ENCODE peak calls at places on chromosomes 1 and 21, in ten cellular contexts. R, J, F, G, I, Q, X, T, Z and Y are unnamed samples. For H3K4me1, the result is how much of the 10 kb centered on the place peaks cover.

GRCh38 chr1:115088871-115089442 is 346 bp downstream of the TSPAN2 start:
- DNase-seq in R (no peak), J (no peak), F (no peak), G (no peak), I (no peak), Q (no peak), X (no peak), T (no peak), Z (no peak), Y (no peak)

GRCh38 chr1:46522184-46522968 is 29.1 kb downstream of the KNCN start:
- DNase-seq in R (peak), J (no peak), F (peak), G (peak), I (peak), Q (no peak), X (peak), T (peak), Z (peak), Y (peak)

GRCh38 chr1:29133861-29134694 is 10.4 kb upstream of the TMEM200B start:
- DNase-seq in R (no peak), J (no peak), F (no peak), G (no peak), I (no peak), Q (no peak), X (no peak), T (peak), Z (no peak), Y (peak)

GRCh38 chr1:157925419-157926166 is 67.9 kb upstream of the KIRREL1 start:
- DNase-seq in R (no peak), J (no peak), F (no peak), G (no peak), I (no peak), Q (no peak), X (no peak), T (no peak), Z (no peak), Y (no peak)

GRCh38 chr21:31204801-31205200 is 139.3 kb downstream of the TIAM1 start:
- DNase-seq in R (no peak), J (no peak), F (no peak), G (no peak), I (no peak), Q (no peak), X (no peak), T (no peak), Z (no peak), Y (no peak)

GRCh38 chr1:54404939-54405880 is 984 bp downstream of the SSBP3 start:
- DNase-seq in R (peak), J (no peak), F (no peak), G (peak), I (peak), Q (no peak), X (no peak), T (peak), Z (no peak), Y (peak)

GRCh38 chr1:85132078-85132715 is 68.6 kb downstream of the SYDE2 start:
- DNase-seq in R (no peak), J (no peak), F (no peak), G (no peak), I (no peak), Q (no peak), X (no peak), T (no peak), Z (peak), Y (no peak)

GRCh38 chr1:52836035-52836434 is 6.5 kb upstream of the ZYG11A start:
- DNase-seq in R (no peak), J (no peak), F (no peak), G (no peak), I (no peak), Q (no peak), X (no peak), T (no peak), Z (no peak), Y (no peak)

GRCh38 chr1:92538048-92538412 is 51.3 kb upstream of the GFI1 start:
- DNase-seq in R (no peak), J (no peak), F (no peak), G (no peak), I (no peak), Q (no peak), X (no peak), T (no peak), Z (peak), Y (no peak)

GRCh38 chr1:198935371-198935921 is 296.6 kb downstream of the PTPRC start:
- DNase-seq in R (peak), J (peak), F (peak), G (peak), I (peak), Q (peak), X (peak), T (peak), Z (peak), Y (peak)

GRCh38 chr1:40337448-40337847 is 20.4 kb upstream of the COL9A2 start:
- DNase-seq in R (no peak), J (no peak), F (no peak), G (no peak), I (no peak), Q (no peak), X (no peak), T (no peak), Z (no peak), Y (no peak)

GRCh38 chr1:116382321-116382720 is 9.3 kb downstream of the ATP1A1 start:
- DNase-seq in R (no peak), J (no peak), F (no peak), G (no peak), I (no peak), Q (no peak), X (no peak), T (no peak), Z (peak), Y (no peak)

GRCh38 chr1:182604128-182604834 is at the start of gene RGS16:
- DNase-seq in R (peak), J (peak), F (peak), G (peak), I (peak), Q (peak), X (peak), T (peak), Z (peak), Y (peak)

GRCh38 chr1:43054961-43055360 is 96.3 kb upstream of the SLC2A1 start:
- DNase-seq in R (no peak), J (no peak), F (no peak), G (no peak), I (no peak), Q (no peak), X (no peak), T (no peak), Z (peak), Y (no peak)

GRCh38 chr1:162384601-162385279 is 3.2 kb downstream of the C1orf226 start:
- DNase-seq in R (no peak), J (no peak), F (no peak), G (no peak), I (no peak), Q (no peak), X (no peak), T (no peak), Z (no peak), Y (no peak)

GRCh38 chr1:19469004-19469403 is 16.3 kb downstream of the CAPZB start:
- DNase-seq in R (no peak), J (no peak), F (no peak), G (no peak), I (no peak), Q (no peak), X (no peak), T (no peak), Z (no peak), Y (peak)
- H3K4me1 ChIP-seq in R (half or more), J (half or more), F (half or more), G (under half), I (half or more), Q (under half), X (under half), T (under half), Z (under half), Y (half or more)

DNA sequence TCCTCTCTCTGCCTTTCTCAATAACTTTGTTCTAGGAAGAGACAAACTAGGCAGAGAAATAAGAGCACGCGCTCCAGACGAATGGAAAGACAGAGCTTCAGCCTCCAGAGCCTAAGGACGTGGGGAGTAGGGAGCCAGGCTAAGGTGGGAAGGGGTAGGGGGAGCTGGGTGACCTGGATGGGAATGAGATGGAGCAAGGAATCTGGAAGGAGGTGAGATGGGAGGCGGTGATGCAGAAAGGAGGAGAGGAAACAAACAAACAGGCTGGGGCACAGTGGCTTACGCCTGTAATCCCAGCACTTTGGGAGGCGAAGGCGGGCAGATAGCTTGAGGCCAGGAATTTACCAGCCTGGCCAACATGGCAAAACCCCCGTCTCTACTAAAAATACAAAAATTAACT is 10.8 kb downstream of the CRABP2 start:
- DNase-seq in R (no peak), J (no peak), F (no peak), G (no peak), I (no peak), Q (no peak), X (no peak), T (no peak), Z (no peak), Y (no peak)
- TF ChIP-seq POLR2A in R (no peak), J (no peak), F (no peak), G (no peak), I (no peak), Q (no peak), X (no peak), T (no peak), Z (no peak), Y (no peak)

DNA sequence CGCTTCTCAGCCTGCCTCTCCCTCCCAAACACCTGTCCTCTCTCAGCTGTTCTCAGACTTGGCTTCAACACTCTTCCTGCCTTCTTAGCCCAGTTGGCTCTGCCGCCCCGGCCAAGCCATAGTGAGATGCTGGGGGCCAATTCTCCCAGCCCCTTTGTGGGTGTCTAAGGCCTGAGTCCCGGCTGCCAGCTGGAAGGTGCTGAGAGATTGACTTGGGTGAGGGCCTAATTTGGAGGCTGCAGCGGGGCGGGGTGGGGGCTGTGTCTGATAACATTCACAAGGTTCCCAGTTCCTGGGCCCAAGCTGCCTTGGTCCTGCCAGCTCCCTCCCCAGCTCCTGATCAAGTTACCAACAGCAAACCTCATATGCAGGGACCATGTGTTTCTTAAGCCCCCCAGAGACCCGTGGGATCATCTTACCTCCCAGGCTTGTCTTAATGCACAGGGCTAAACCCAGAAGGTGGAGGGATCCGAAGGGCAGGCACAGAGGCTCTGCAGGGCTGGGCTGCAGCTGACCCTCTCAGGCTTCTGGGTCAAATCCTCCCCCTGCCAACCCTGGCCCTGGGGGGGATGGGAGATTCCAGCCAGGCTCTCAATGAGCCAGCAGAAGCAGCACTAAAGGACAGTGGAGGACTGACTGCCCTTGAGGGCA is 9.8 kb downstream of the INKA2 start:
- DNase-seq in R (peak), J (no peak), F (no peak), G (no peak), I (no peak), Q (no peak), X (no peak), T (no peak), Z (no peak), Y (no peak)
- H3K4me1 ChIP-seq in R (under half), J (under half), F (under half), G (under half), I (under half), Q (under half), X (under half), T (under half), Z (under half), Y (under half)

DNA sequence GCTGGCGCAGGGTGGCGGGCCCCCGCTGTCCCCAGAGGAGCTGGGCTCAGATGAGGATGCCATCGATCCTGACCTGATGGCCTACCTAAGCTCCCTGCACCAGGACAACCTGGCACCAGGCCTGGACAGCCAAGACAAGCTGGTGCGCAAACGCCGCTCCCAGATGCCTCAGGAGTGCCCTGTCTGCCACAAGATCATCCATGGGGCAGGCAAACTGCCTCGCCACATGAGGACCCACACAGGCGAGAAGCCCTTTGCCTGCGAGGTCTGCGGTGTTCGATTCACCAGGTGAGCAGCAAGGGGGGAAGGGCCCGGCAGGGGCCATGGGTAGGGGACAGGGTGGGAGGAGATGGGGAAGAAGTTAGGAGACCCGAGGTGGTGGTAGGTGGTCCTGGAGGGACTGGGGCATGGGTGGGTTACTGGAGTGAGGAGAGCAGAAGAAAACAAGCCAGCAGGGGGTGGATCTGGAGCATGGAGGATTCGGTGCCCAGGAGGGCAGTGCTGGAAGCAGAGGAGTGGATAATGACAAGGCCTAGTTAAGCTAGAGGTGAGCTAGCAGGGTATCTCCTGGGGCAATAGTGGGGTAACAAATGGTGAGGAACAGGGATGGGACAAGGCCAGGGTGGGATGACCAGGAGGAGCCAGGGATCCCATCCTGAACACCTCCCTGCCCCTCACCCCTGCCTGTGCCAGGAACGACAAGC is 13.1 kb downstream of the ZBTB7B start:
- DNase-seq in R (no peak), J (peak), F (no peak), G (no peak), I (no peak), Q (no peak), X (no peak), T (no peak), Z (no peak), Y (peak)
- TF ChIP-seq POLR2A in R (no peak), J (no peak), F (no peak), G (no peak), I (no peak), Q (no peak), X (no peak), T (no peak), Z (no peak), Y (no peak)

GRCh38 chr21:42533306-42533962 is 19.8 kb downstream of the SLC37A1 start:
- DNase-seq in R (peak), J (peak), F (no peak), G (no peak), I (peak), Q (no peak), X (no peak), T (no peak), Z (no peak), Y (no peak)

GRCh38 chr21:42534901-42535378 is 21.3 kb downstream of the SLC37A1 start:
- DNase-seq in R (peak), J (no peak), F (no peak), G (no peak), I (peak), Q (no peak), X (no peak), T (no peak), Z (no peak), Y (no peak)

GRCh38 chr21:42533963-42534355 is 20.3 kb downstream of the SLC37A1 start:
- DNase-seq in R (no peak), J (no peak), F (no peak), G (no peak), I (peak), Q (no peak), X (no peak), T (no peak), Z (no peak), Y (no peak)

GRCh38 chr21:42535602-42536171 is 22.0 kb downstream of the SLC37A1 start:
- DNase-seq in R (peak), J (peak), F (no peak), G (no peak), I (peak), Q (no peak), X (peak), T (no peak), Z (no peak), Y (peak)

DNA sequence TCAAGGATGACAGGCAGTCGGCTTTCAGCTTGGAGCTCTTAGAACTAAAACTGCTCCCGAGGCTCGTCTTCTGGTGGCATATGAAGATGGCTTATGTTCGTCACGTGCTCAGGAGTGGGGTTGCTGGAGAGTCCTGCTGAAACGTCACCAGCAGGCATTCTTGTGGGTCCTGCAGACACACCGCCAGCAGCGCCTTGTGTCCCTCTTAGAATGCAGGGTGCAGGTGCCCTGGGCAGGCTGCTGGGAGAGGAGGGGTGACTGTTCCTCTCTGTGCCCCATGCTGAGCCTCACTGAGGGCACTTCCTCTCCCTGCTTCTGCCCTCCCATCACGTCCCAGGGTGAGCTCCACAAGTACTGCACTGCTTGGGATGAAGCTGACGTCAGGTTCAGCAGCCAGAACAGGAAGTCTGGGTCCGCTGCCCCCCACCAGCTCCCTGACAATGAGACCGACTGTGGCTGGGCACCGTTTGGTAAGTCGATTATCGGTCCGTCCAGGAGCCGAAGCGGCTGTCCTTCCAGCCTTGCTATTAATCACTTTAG is 20.8 kb downstream of the SLC37A1 start:
- DNase-seq in R (peak), J (peak), F (no peak), G (no peak), I (peak), Q (no peak), X (no peak), T (no peak), Z (no peak), Y (no peak)
- H3K4me1 ChIP-seq in R (half or more), J (under half), F (under half), G (under half), I (under half), Q (under half), X (under half), T (under half), Z (under half), Y (half or more)